ENCODE peak calls at places on chromosomes 13 and 19, in eight cellular contexts. I is NB4, T is upper lobe of left lung, S is tibial nerve, R is IMR-90, W is lower leg skin, H is Peyer's patch, F is body of pancreas. V is an unnamed sample.

GRCh38 chr19:48190288-48191284 is 20.1 kb downstream of the ZSWIM9 start:
- DNase-seq in I (peak), T (no peak), S (no peak), R (peak), W (no peak), H (no peak), F (peak), V (no peak)

GRCh38 chr13:114263590-114263989 is 17.8 kb upstream of the UPF3A start:
- DNase-seq in I (no peak), T (no peak), S (no peak), R (no peak), W (no peak), H (no peak), F (no peak), V (no peak)

GRCh38 chr13:105573134-105573533 is 962.3 kb downstream of the EFNB2 start:
- DNase-seq in I (no peak), T (no peak), S (no peak), R (no peak), W (no peak), H (no peak), F (no peak), V (no peak)

GRCh38 chr19:33064117-33064777 is 441 bp downstream of the RHPN2 start:
- DNase-seq in I (peak), T (peak), S (no peak), R (no peak), W (no peak), H (peak), F (peak), V (peak)

GRCh38 chr19:10961763-10962536 is 1.1 kb downstream of the SMARCA4 start:
- DNase-seq in I (peak), T (no peak), S (no peak), R (peak), W (no peak), H (no peak), F (no peak), V (no peak)

GRCh38 chr19:47032171-47032811 is 12.7 kb downstream of the NPAS1 start:
- DNase-seq in I (peak), T (peak), S (no peak), R (no peak), W (no peak), H (peak), F (peak), V (peak)

GRCh38 chr13:43652751-43653150 is 134.0 kb downstream of the ENOX1 start:
- DNase-seq in I (no peak), T (no peak), S (no peak), R (no peak), W (no peak), H (no peak), F (no peak), V (no peak)

GRCh38 chr19:56111601-56112312 is 9.3 kb downstream of the ZNF787 start:
- DNase-seq in I (no peak), T (peak), S (no peak), R (no peak), W (no peak), H (peak), F (peak), V (no peak)

GRCh38 chr13:97397267-97397666 is 36.7 kb upstream of the RAP2A start:
- DNase-seq in I (no peak), T (no peak), S (no peak), R (no peak), W (no peak), H (no peak), F (no peak), V (no peak)

GRCh38 chr13:110387451-110388140 is 80.5 kb downstream of the COL4A2 start:
- DNase-seq in I (peak), T (peak), S (no peak), R (peak), W (no peak), H (no peak), F (no peak), V (peak)

GRCh38 chr13:73365681-73366080 is 306.9 kb downstream of the KLF5 start:
- DNase-seq in I (no peak), T (no peak), S (no peak), R (no peak), W (no peak), H (no peak), F (no peak), V (no peak)

GRCh38 chr13:25882732-25883357 is 169.0 kb downstream of the SHISA2 start:
- DNase-seq in I (no peak), T (no peak), S (no peak), R (no peak), W (no peak), H (no peak), F (no peak), V (no peak)

GRCh38 chr19:47210689-47211316 is 20.2 kb downstream of the BBC3 start:
- DNase-seq in I (peak), T (no peak), S (peak), R (peak), W (peak), H (peak), F (peak), V (peak)

GRCh38 chr13:90746230-90746629 is 601.3 kb upstream of the MIR17HG start:
- DNase-seq in I (no peak), T (no peak), S (no peak), R (no peak), W (no peak), H (no peak), F (no peak), V (no peak)

GRCh38 chr19:10812902-10813404 is 23.1 kb downstream of the TMED1 start:
- DNase-seq in I (peak), T (no peak), S (peak), R (peak), W (peak), H (no peak), F (peak), V (no peak)

GRCh38 chr13:47396915-47397314 is 500.1 kb upstream of the HTR2A start:
- DNase-seq in I (no peak), T (no peak), S (no peak), R (no peak), W (no peak), H (no peak), F (no peak), V (no peak)

GRCh38 chr19:43780706-43781525 is at the start of gene KCNN4:
- DNase-seq in I (peak), T (peak), S (no peak), R (peak), W (no peak), H (peak), F (no peak), V (peak)

GRCh38 chr13:28609936-28610335 is 49.0 kb upstream of the POMP start:
- DNase-seq in I (no peak), T (no peak), S (no peak), R (peak), W (no peak), H (no peak), F (no peak), V (no peak)

DNA sequence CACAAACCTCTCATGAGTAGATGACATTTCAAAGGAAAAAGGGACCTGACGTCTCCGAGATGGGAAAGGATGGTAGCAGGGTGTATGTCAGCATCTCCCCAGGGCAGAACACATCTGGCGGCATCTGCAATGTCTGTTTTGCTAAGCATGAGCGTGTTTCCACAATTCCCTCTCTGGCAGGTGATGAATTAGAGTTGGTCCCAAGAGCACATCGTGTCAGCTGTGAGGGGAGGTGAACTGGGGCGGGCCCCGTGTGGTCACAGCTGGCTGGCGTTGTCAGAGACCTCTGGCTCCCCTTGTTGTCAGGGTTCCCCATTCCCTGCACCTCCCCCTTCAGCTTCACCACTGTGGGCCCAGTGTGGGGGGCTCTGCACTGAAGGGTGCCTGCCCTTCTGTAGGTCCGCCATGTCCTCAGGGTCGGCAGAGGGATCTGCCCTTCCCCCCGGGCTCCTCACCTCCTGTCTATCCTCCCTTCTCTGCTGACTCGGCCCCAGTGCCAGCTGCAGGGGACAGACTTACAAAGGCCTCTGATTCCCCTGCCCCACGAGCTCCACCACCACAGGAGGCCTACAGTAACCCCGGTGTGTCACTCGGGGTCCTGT is 58.2 kb downstream of the CDADC1 start:
- DNase-seq in I (no peak), T (no peak), S (no peak), R (no peak), W (no peak), H (no peak), F (no peak), V (no peak)
- TF ChIP-seq POLR2A in I (no peak), T (no peak), S (no peak), R (no peak), W (no peak), H (no peak), F (no peak), V (no peak)

GRCh38 chr13:40793339-40793738 is 3.9 kb downstream of the SLC25A15 start:
- DNase-seq in I (no peak), T (no peak), S (no peak), R (no peak), W (no peak), H (no peak), F (no peak), V (no peak)
- TF ChIP-seq POLR2A in I (no peak), T (no peak), S (no peak), R (no peak), W (no peak), H (no peak), F (no peak), V (no peak)

DNA sequence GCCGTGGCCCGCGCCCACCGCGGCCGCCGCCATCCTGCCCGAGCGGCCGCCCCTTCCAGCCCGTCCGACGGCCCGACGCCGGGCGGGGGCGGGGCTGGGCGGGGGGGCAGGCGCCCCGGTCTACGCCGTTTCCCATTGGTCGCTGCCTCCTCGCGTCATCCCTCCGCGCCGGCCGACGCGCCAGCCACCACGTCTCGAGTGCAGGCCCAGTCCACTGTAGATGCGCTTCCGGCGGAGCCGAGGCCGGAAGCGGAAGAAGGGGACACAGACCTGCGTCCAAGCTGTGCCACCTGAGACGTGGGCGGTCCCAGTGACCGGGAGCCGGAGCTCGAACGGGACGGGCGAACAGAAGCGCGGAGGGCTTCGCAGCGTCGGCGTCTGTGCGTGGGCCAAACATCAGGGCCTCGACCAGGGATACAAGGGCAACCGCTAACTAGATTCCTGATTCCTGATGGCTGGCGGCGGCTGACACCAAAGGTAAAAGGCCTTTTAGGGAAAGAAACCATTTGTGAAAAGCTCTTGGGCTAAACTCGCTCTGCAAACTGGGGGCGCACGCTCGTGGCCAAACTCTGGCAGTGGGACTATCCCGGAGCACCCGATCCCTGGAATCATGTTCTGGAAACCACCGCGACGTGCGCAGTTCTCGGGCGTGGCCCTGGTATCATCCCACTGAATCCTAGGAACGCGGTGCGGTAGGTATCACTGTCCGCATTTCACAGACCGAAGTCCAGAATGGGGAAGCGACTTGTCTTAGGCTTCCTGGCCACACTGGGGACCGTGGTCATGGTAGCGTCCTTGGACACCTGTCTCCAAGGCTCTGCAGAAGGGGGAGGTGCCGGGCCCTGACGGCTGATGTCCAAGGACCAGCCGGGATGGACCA is at the start of gene SLC35E1:
- DNase-seq in I (peak), T (peak), S (peak), R (peak), W (peak), H (peak), F (peak), V (peak)
- TF ChIP-seq POLR2A in I (peak), T (peak), S (peak), R (peak), W (no peak), H (peak), F (peak), V (peak)

GRCh38 chr19:1224047-1224825 is 13.6 kb downstream of the CBARP start:
- DNase-seq in I (no peak), T (no peak), S (no peak), R (no peak), W (no peak), H (no peak), F (no peak), V (no peak)
- TF ChIP-seq POLR2A in I (no peak), T (no peak), S (no peak), R (no peak), W (no peak), H (no peak), F (no peak), V (no peak)

DNA sequence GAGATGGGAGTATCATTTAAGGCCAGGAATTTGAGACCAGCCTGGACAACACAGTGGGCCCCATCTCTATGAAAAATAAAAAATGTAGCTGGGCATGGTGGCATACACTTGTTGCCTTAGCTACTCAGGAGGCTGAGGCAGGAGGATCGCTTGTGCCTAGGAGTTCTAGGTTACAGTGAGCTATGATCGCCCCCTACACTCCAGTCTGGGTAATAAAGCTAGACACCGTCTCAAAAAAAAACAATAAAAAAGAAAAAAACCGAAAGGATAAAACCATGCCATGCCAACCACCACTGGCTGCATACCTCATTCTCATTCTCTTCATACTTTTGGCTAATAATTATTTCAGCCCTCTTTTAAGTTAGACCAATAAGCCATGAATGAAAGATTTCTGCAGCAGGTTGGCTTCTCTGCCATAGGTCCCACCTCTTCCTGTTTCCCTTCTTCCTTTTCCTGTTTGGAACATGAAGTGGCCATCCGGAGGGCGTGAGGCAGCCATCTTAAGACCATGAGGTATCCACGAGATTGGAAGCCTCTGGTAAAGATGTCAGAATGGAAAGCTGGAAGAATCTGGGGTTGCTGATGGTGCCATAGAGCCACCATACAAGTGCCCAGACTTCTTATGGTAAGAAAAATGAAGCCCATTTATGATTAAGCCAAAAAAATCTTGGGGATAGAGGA is 171.3 kb downstream of the CACNA1A start:
- DNase-seq in I (peak), T (no peak), S (no peak), R (no peak), W (no peak), H (no peak), F (no peak), V (no peak)
- TF ChIP-seq POLR2A in I (no peak), T (no peak), S (no peak), R (no peak), W (no peak), H (no peak), F (no peak), V (no peak)

GRCh38 chr19:42242071-42242511 is 311 bp downstream of the GSK3A start:
- DNase-seq in I (no peak), T (no peak), S (no peak), R (no peak), W (peak), H (no peak), F (no peak), V (no peak)

GRCh38 chr19:42241279-42241678 is 1.1 kb downstream of the GSK3A start:
- DNase-seq in I (no peak), T (no peak), S (no peak), R (no peak), W (no peak), H (no peak), F (no peak), V (no peak)

GRCh38 chr19:42239544-42240220 is 2.7 kb downstream of the GSK3A start:
- DNase-seq in I (no peak), T (no peak), S (no peak), R (no peak), W (no peak), H (no peak), F (no peak), V (no peak)

GRCh38 chr19:42244452-42245220 is 2.2 kb upstream of the GSK3A start:
- DNase-seq in I (peak), T (peak), S (peak), R (peak), W (peak), H (peak), F (peak), V (peak)

DNA sequence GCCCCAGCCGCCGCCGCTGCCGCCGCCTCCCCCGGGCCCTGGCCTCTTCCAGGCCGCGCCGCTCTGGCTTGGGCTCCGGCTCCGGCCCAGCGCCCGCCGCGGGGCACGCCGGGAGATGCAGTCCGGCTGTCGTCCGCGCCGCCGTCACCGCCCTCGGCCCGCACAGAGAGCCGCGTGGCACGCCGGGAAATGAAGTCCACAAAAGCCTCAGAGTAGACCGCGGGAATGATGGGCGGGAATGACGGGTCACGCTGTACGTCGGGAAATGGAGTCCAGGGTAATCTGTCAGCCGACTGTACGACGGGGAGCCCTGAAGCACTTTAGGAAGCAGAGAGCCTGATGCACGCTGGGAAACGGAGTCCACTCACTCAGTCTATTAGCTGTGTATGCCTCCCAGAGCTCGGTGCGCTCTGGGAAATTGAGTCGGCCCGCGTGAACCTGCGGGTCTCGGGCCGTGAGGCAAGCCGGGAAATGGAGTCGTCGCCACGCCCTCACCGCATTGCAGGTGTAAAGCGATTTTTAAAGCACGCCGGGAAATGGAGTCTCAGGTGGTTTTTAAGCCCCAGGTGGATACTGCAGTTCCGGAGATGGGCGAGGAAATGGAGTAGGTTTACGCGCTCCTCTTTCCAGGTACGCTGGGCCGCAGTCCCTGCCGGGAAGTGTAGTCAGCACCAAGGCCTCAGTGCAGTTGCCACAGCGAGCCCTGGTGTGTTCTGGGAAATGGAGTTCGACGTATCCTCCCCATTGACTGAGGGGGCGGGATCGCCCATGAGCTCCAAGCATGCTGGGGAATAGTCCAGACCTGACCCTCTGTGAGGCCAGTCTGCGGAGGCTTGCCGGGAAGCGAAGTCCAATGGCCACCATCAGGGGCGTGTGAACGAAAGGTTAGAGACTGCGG is at the start of gene GSK3A:
- DNase-seq in I (peak), T (peak), S (peak), R (peak), W (peak), H (peak), F (peak), V (peak)
- TF ChIP-seq POLR2A in I (peak), T (peak), S (peak), R (peak), W (no peak), H (peak), F (peak), V (peak)

GRCh38 chr19:41584260-41584810 is 8.4 kb downstream of the CEACAM21 start:
- DNase-seq in I (no peak), T (no peak), S (no peak), R (no peak), W (no peak), H (no peak), F (no peak), V (no peak)
- TF ChIP-seq POLR2A in I (no peak), T (no peak), S (no peak), R (no peak), W (no peak), H (no peak), F (no peak), V (no peak)

GRCh38 chr19:23758187-23759074 is at the start of gene ZNF681:
- DNase-seq in I (peak), T (peak), S (peak), R (peak), W (peak), H (peak), F (peak), V (peak)

GRCh38 chr19:23762548-23762883 is 3.8 kb upstream of the ZNF681 start:
- DNase-seq in I (no peak), T (no peak), S (peak), R (no peak), W (no peak), H (no peak), F (no peak), V (no peak)

GRCh38 chr19:23766951-23767350 is 8.3 kb upstream of the ZNF681 start:
- DNase-seq in I (no peak), T (no peak), S (no peak), R (no peak), W (no peak), H (no peak), F (no peak), V (no peak)

GRCh38 chr19:23764781-23765180 is 6.1 kb upstream of the ZNF681 start:
- DNase-seq in I (no peak), T (no peak), S (no peak), R (no peak), W (no peak), H (no peak), F (no peak), V (no peak)

GRCh38 chr19:23762884-23763711 is 4.4 kb upstream of the ZNF681 start:
- DNase-seq in I (peak), T (peak), S (no peak), R (peak), W (peak), H (peak), F (peak), V (peak)
- TF ChIP-seq POLR2A in I (no peak), T (peak), S (peak), R (no peak), W (no peak), H (no peak), F (peak), V (no peak)

GRCh38 chr19:2415281-2415972 is 12.0 kb downstream of the TIMM13 start:
- DNase-seq in I (no peak), T (no peak), S (no peak), R (no peak), W (no peak), H (peak), F (no peak), V (no peak)
- TF ChIP-seq POLR2A in I (no peak), T (no peak), S (no peak), R (no peak), W (no peak), H (no peak), F (no peak), V (no peak)